ENCODE peak calls at places on chromosomes 1 and 21, in four cellular contexts. F, E, V and Y are unnamed samples.
A peak's percentile ranks its signal among the peaks of the same experiment; 100 is the strongest.

GRCh38 chr1:223106856-223107255 is 36.2 kb downstream of the TLR5 start:
- DNase-seq in F (no peak), E (no peak), V (no peak), Y (no peak)

GRCh38 chr1:15851251-15852035 is 3.9 kb downstream of the SPEN start:
- DNase-seq in F (no peak), V (no peak), E (no peak), Y (no peak)

GRCh38 chr1:37556712-37557196 is at the start of gene DNALI1:
- DNase-seq in F (peak; percentile 94), E (no peak), V (peak; percentile 88), Y (peak; percentile 44)

GRCh38 chr1:242530761-242531160 is 6.3 kb upstream of the PLD5 start:
- DNase-seq in E (no peak), F (no peak), V (no peak), Y (peak; percentile 7)

GRCh38 chr21:38984982-38985422 is 179.3 kb downstream of the ETS2 start:
- DNase-seq in V (peak; percentile 86), F (no peak), E (no peak), Y (no peak)

GRCh38 chr1:36912365-36912840 is 121.9 kb downstream of the GRIK3 start:
- DNase-seq in E (no peak), F (no peak), V (no peak), Y (no peak)

GRCh38 chr1:169510060-169510459 is 24.3 kb upstream of the SLC19A2 start:
- DNase-seq in V (no peak), E (no peak), F (no peak), Y (no peak)

GRCh38 chr1:10431065-10431730 is 965 bp downstream of the CENPS start:
- DNase-seq in E (no peak), F (peak; percentile 32), V (no peak), Y (no peak)

GRCh38 chr1:94079056-94079990 is 41.6 kb downstream of the ABCA4 start:
- DNase-seq in V (no peak), F (no peak), E (no peak), Y (peak; percentile 15)

GRCh38 chr1:222616535-222616934 is 1.4 kb upstream of the MIA3 start:
- DNase-seq in V (peak; percentile 91), F (no peak), E (no peak), Y (no peak)

GRCh38 chr1:116538527-116538926 is 32.3 kb downstream of the CD58 start:
- DNase-seq in F (no peak), V (peak; percentile 73), E (no peak), Y (peak; percentile 9)

GRCh38 chr1:214566158-214567104 is 15.0 kb upstream of the PTPN14 start:
- DNase-seq in V (peak; percentile 94), E (no peak), F (no peak), Y (peak; percentile 54)

GRCh38 chr1:38605091-38605490 is 254.5 kb downstream of the RRAGC start:
- DNase-seq in E (no peak), V (no peak), F (no peak), Y (no peak)

GRCh38 chr1:227540170-227541098 is 22.9 kb upstream of the ZNF678 start:
- DNase-seq in E (no peak), F (no peak), V (no peak), Y (no peak)

GRCh38 chr1:55276671-55277376 is 61.7 kb upstream of the USP24 start:
- DNase-seq in E (no peak), F (peak; percentile 23), V (no peak), Y (no peak)

GRCh38 chr1:53241828-53242227 is 3.5 kb upstream of the MAGOH start:
- DNase-seq in F (no peak), E (no peak), V (no peak), Y (no peak)

GRCh38 chr1:204344665-204345064 is 15.1 kb downstream of the PLEKHA6 start:
- DNase-seq in E (no peak), V (no peak), F (no peak), Y (no peak)

GRCh38 chr1:222618001-222618879 is at the start of gene MIA3:
- DNase-seq in V (peak; percentile 10), E (no peak), F (peak; percentile 95), Y (peak; percentile 74)

GRCh38 chr1:7630378-7630777 is 140.7 kb upstream of the VAMP3 start:
- DNase-seq in E (no peak), V (no peak), F (no peak), Y (no peak)

GRCh38 chr1:239387304-239388231 is 1.2 kb downstream of the CHRM3 start:
- DNase-seq in V (no peak), E (no peak), F (no peak), Y (peak; percentile 10)

GRCh38 chr1:79422726-79423125 is 416.2 kb upstream of the ADGRL4 start:
- DNase-seq in E (no peak), V (no peak), F (no peak), Y (no peak)

GRCh38 chr1:63980706-63981407 is 207.0 kb downstream of the ROR1 start:
- DNase-seq in F (no peak), E (no peak), V (no peak), Y (no peak)

GRCh38 chr21:41605178-41605933 is 97.4 kb upstream of the TMPRSS2 start:
- DNase-seq in V (no peak), E (no peak), F (no peak), Y (no peak)

GRCh38 chr1:153527023-153527724 is 8.6 kb downstream of the S100A6 start:
- DNase-seq in E (no peak), F (no peak), V (peak; percentile 66), Y (no peak)

GRCh38 chr21:28521932-28522826 is 470.5 kb downstream of the LTN1 start:
- DNase-seq in V (peak; percentile 79), F (no peak), E (no peak), Y (no peak)

GRCh38 chr1:3602375-3602774 is 8.9 kb downstream of the MEGF6 start:
- DNase-seq in E (no peak), V (no peak), F (no peak), Y (no peak)

GRCh38 chr1:233597489-233597901 is 16.4 kb upstream of the KCNK1 start:
- DNase-seq in V (no peak), F (no peak), E (peak; percentile 62), Y (no peak)

GRCh38 chr1:4937876-4938534 is 283.6 kb downstream of the AJAP1 start:
- DNase-seq in V (no peak), F (no peak), E (no peak), Y (no peak)

GRCh38 chr21:42163511-42163863 is 55.5 kb upstream of the ABCG1 start:
- DNase-seq in E (no peak), F (no peak), V (no peak), Y (no peak)

GRCh38 chr1:34843392-34844251 is 15.9 kb downstream of the SMIM12 start:
- DNase-seq in V (no peak), E (no peak), F (peak; percentile 89), Y (no peak)

GRCh38 chr1:55039342-55040082 is at the start of gene PCSK9:
- DNase-seq in V (no peak), E (no peak), F (peak; percentile 68), Y (peak; percentile 39)

GRCh38 chr1:109557520-109557919 is 9.1 kb downstream of the GNAI3 start:
- DNase-seq in F (no peak), E (no peak), V (no peak), Y (no peak)
- TF ChIP-seq ELK1 in F (no peak), E (no peak), V (no peak), Y (no peak)

GRCh38 chr1:45522324-45523104 is 830 bp upstream of the PRDX1 start:
- DNase-seq in E (no peak), F (no peak), V (peak; percentile 64), Y (peak; percentile 85)
- TF ChIP-seq BHLHE40 in E (no peak), F (no peak), V (no peak), Y (no peak)

GRCh38 chr1:232473319-232473718 is 156.6 kb downstream of the SIPA1L2 start:
- DNase-seq in V (peak; percentile 66), F (no peak), E (no peak), Y (peak; percentile 11)
- TF ChIP-seq ELK1 in V (no peak), F (no peak), E (no peak), Y (no peak)

DNA sequence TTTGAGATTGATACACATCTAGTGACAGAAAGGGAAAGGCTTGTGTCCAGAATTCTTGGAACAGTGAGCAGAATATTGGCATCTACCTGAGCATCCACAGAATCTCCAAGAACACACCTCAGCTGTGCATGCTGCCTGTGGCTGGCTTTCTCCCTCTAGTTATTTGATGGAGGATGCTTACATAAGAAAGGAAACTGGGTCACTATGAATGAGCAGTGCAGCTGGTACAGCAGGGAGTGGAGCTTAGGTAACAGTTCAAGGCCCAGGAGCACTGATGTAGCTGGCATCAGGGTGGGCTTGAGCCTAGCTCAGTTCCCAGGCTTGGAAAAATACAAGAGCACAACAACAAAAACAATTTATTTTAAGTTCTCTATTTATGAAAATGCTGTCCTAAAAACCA is 26.3 kb downstream of the RGS8 start:
- DNase-seq in E (no peak), V (no peak), F (no peak), Y (no peak)
- TF ChIP-seq BHLHE40 in E (no peak), V (no peak), F (no peak), Y (no peak)

GRCh38 chr1:32761253-32761877 is 55.8 kb downstream of the YARS1 start:
- DNase-seq in F (peak; percentile 69), V (peak; percentile 81), E (peak; percentile 26), Y (peak; percentile 74)
- TF ChIP-seq ELK1 in F (no peak), V (no peak), E (no peak), Y (no peak)

DNA sequence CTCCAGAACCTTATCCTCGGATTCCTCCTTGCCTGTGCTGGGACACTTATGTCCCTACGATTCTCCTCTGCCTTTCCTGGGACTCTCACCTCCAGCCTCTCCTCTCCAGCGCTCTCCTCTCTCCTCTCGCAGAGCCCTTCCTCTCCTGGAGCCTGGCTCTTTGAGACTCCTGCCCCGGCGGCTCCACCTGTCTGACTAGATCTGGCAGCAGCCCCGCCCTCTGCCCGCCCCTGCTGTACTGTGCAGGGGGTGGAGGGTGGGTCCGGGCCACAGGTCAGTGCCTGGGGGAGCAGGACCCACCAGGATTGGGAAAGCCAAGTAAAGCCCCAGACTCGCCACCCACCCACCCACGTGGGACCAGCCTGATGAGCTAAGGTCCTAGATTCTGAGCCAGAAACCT is 1.6 kb downstream of the ELOVL1 start:
- DNase-seq in E (no peak), V (no peak), F (peak; percentile 60), Y (no peak)
- TF ChIP-seq BHLHE40 in E (no peak), V (no peak), F (no peak), Y (no peak)

GRCh38 chr21:36992671-36993070 is 13.8 kb upstream of the RIPPLY3 start:
- DNase-seq in E (no peak), F (no peak), V (no peak), Y (no peak)

GRCh38 chr21:36990508-36991205 is 15.8 kb upstream of the RIPPLY3 start:
- DNase-seq in F (no peak), V (no peak), E (no peak), Y (no peak)

GRCh38 chr21:36989699-36990507 is 16.6 kb upstream of the RIPPLY3 start:
- DNase-seq in V (peak; percentile 90), F (peak; percentile 99), E (peak; percentile 45), Y (peak; percentile 87)

GRCh38 chr21:36999131-36999898 is 7.2 kb upstream of the RIPPLY3 start:
- DNase-seq in V (no peak), F (no peak), E (no peak), Y (no peak)

DNA sequence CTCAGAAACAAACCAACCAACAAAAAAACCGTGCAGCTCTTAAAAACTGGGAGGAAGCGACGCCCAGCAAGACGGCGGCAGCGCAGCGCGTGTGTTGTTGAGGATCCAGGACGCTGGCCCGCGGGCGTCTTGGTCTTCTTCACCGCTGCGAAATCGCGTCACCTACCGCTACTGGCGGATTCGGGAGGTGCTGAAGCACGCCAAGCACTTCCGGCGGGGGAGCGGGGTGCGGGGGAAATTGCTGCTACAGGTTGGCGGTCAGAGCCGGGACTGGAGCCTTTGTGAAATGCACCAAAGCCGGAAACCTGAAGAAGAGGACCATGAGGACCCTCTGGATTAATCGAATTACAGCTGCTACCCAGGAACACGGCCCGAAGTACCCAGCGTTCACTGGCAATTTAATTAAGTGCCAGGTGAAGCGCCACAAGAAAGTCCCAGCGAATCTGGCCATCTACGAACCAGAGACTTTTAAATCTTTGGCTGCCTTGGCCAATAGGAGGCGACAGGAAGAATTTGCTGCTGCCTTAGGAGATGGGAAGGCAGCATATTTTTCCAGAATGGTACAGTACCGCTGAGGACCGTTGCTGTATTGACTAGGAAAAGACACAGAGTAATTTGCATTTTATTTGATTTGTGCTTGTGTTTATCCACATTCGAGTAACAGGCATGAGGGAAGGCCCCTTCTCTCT is 11.9 kb upstream of the RIPPLY3 start:
- DNase-seq in F (no peak), V (no peak), E (no peak), Y (no peak)
- TF ChIP-seq ELK1 in F (no peak), V (no peak), E (no peak), Y (no peak)